ENCODE peak calls at places on chromosomes 7 and 10, in four cellular contexts. M is prostate gland, L is caudate nucleus, O is Peyer's patch. B is an unnamed sample.

GRCh38 chr10:17607603-17608332 is 9.4 kb downstream of the HACD1 start:
- DNase-seq in M (no peak), L (no peak), O (no peak), B (peak)

GRCh38 chr7:79531905-79532304 is 78.4 kb upstream of the MAGI2 start:
- DNase-seq in M (no peak), L (no peak), O (no peak), B (no peak)

GRCh38 chr10:120511165-120511564 is 54.1 kb downstream of the PLPP4 start:
- DNase-seq in M (no peak), L (no peak), O (no peak), B (no peak)

GRCh38 chr10:116783011-116783655 is 40.8 kb upstream of the HSPA12A start:
- DNase-seq in M (no peak), L (no peak), O (no peak), B (no peak)

GRCh38 chr7:143382791-143383641 is 1.9 kb downstream of the ZYX start:
- DNase-seq in M (no peak), L (no peak), O (no peak), B (no peak)

GRCh38 chr10:5168897-5169296 is 16.1 kb downstream of the AKR1C8 start:
- DNase-seq in M (no peak), L (no peak), O (no peak), B (no peak)

GRCh38 chr10:17709492-17709891 is 42.5 kb upstream of the TMEM236 start:
- DNase-seq in M (peak), L (no peak), O (no peak), B (no peak)

GRCh38 chr10:76205361-76205760 is 773.9 kb downstream of the LRMDA start:
- DNase-seq in M (no peak), L (no peak), O (no peak), B (no peak)

GRCh38 chr7:142301923-142302550 is 44.2 kb upstream of the PRSS58 start:
- DNase-seq in M (no peak), L (no peak), O (no peak), B (no peak)

GRCh38 chr7:46759711-46760480 is 822.0 kb downstream of the TNS3 start:
- DNase-seq in M (no peak), L (no peak), O (no peak), B (no peak)

GRCh38 chr7:28853834-28854749 is 104.0 kb downstream of the TRIL start:
- DNase-seq in M (peak), L (peak), O (peak), B (peak)

GRCh38 chr10:30727524-30727923 is 98.0 kb upstream of the LYZL2 start:
- DNase-seq in M (no peak), L (no peak), O (no peak), B (no peak)

GRCh38 chr10:49602380-49603023 is 7.6 kb upstream of the SLC18A3 start:
- DNase-seq in M (no peak), L (no peak), O (peak), B (no peak)

GRCh38 chr7:11935905-11936304 is 103.9 kb upstream of the THSD7A start:
- DNase-seq in M (no peak), L (no peak), O (no peak), B (no peak)

GRCh38 chr7:106774768-106775551 is 90.1 kb upstream of the PIK3CG start:
- DNase-seq in M (no peak), L (no peak), O (no peak), B (no peak)

GRCh38 chr7:74380720-74381119 is 73.0 kb upstream of the GTF2IRD1 start:
- DNase-seq in M (no peak), L (no peak), O (no peak), B (no peak)

GRCh38 chr10:52965938-52966401 is 193.4 kb upstream of the MBL2 start:
- DNase-seq in M (no peak), L (no peak), O (no peak), B (peak)

GRCh38 chr10:52966904-52967303 is 194.3 kb upstream of the MBL2 start:
- DNase-seq in M (no peak), L (no peak), O (no peak), B (no peak)

GRCh38 chr10:52965489-52965888 is 192.9 kb upstream of the MBL2 start:
- DNase-seq in M (no peak), L (no peak), O (no peak), B (no peak)

GRCh38 chr10:52967806-52968795 is 195.5 kb upstream of the MBL2 start:
- DNase-seq in M (no peak), L (no peak), O (no peak), B (no peak)
- H3K27ac ChIP-seq in M (no peak), L (no peak), O (no peak), B (no peak)

GRCh38 chr10:95264227-95265051 is 26.4 kb downstream of the PDLIM1 start:
- DNase-seq in M (no peak), L (no peak), O (no peak), B (peak)
- H3K27ac ChIP-seq in M (no peak), L (no peak), O (peak), B (no peak)

GRCh38 chr7:111324228-111324627 is 233.3 kb downstream of the LRRN3 start:
- DNase-seq in M (no peak), L (no peak), O (no peak), B (no peak)
- H3K27ac ChIP-seq in M (no peak), L (no peak), O (no peak), B (no peak)

DNA sequence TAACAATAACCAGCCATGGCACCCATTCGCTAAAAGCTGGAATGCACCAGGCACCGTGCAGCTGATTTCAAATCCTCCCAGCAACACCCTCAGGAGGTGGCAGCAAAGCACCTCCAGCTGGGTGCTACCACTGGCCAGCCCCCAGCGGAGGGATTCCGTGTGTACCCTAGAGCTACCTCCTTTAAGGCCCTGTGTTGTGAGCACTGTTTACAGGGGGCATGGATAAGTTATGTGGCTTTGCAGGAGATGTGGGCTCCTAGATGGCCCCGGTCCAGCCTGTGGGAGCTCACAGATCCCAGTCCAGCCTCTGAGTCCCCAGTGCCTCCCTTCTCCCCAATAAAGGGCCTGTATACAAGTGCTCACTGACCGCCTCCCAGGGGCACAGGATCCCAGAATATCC is 27.1 kb downstream of the TNRC18 start:
- DNase-seq in M (peak), L (no peak), O (no peak), B (no peak)
- H3K27ac ChIP-seq in M (peak), L (peak), O (peak), B (no peak)

B was measured in neural progenitor cell.